ENCODE peak calls at places on chromosomes 6 and 20, in eight cellular contexts. I is GM12865, V is lower leg skin, M is HFFc6, Y is PC-9, L is SK-N-SH, Q is hepatocyte, N is HL-60. O is an unnamed sample.
A peak's percentile ranks its signal among the peaks of the same experiment; 100 is the strongest.

GRCh38 chr6:3351105-3351676 is 92.4 kb downstream of the PSMG4 start:
- DNase-seq in I (no peak), V (no peak), M (no peak), Y (no peak), L (no peak), Q (no peak), N (no peak), O (no peak)

GRCh38 chr20:15930324-15931305 is 642.6 kb downstream of the KIF16B start:
- DNase-seq in I (peak; percentile 31), V (no peak), M (peak; percentile 11), Y (peak; percentile 95), L (peak; percentile 39), Q (peak; percentile 70), N (no peak), O (no peak)

GRCh38 chr20:32006841-32007786 is 3.1 kb upstream of the CCM2L start:
- DNase-seq in I (no peak), V (no peak), M (no peak), Y (no peak), L (no peak), Q (no peak), N (no peak), O (no peak)

GRCh38 chr6:83436674-83437073 is 5.8 kb upstream of the ME1 start:
- DNase-seq in I (no peak), V (no peak), M (no peak), Y (no peak), L (no peak), Q (no peak), N (no peak), O (no peak)

GRCh38 chr20:15482525-15482924 is 1090.7 kb downstream of the KIF16B start:
- DNase-seq in I (no peak), V (no peak), M (no peak), Y (no peak), L (no peak), Q (no peak), N (no peak), O (no peak)

GRCh38 chr20:50980071-50980681 is 21.6 kb downstream of the MOCS3 start:
- DNase-seq in I (no peak), V (no peak), M (peak; percentile 100), Y (peak; percentile 93), L (no peak), Q (peak; percentile 70), N (peak; percentile 95), O (no peak)

GRCh38 chr6:106530502-106530901 is 98.8 kb downstream of the RTN4IP1 start:
- DNase-seq in I (no peak), V (no peak), M (no peak), Y (no peak), L (no peak), Q (no peak), N (no peak), O (no peak)

GRCh38 chr20:20872420-20872819 is 160.0 kb upstream of the RALGAPA2 start:
- DNase-seq in I (no peak), V (no peak), M (no peak), Y (no peak), L (no peak), Q (no peak), N (no peak), O (no peak)

GRCh38 chr6:55882731-55883595 is 7.6 kb upstream of the BMP5 start:
- DNase-seq in I (no peak), V (no peak), M (peak; percentile 71), Y (peak; percentile 74), L (no peak), Q (peak; percentile 15), N (no peak), O (no peak)

GRCh38 chr20:44714701-44715494 is at the start of gene CCN5:
- DNase-seq in I (no peak), V (peak; percentile 97), M (peak; percentile 62), Y (peak; percentile 81), L (peak; percentile 67), Q (peak; percentile 70), N (no peak), O (no peak)

GRCh38 chr20:35269055-35269781 is 8.7 kb downstream of the MMP24OS start:
- DNase-seq in I (peak; percentile 63), V (no peak), M (peak; percentile 59), Y (no peak), L (peak; percentile 93), Q (peak; percentile 82), N (no peak), O (peak; percentile 82)

GRCh38 chr6:44149369-44150012 is 9.1 kb upstream of the CAPN11 start:
- DNase-seq in I (no peak), V (no peak), M (no peak), Y (no peak), L (no peak), Q (no peak), N (no peak), O (no peak)

GRCh38 chr6:16055852-16056251 is 73.0 kb upstream of the MYLIP start:
- DNase-seq in I (no peak), V (no peak), M (no peak), Y (no peak), L (no peak), Q (no peak), N (no peak), O (no peak)

GRCh38 chr6:161273356-161273751 is 507 bp downstream of the AGPAT4 start:
- DNase-seq in I (peak; percentile 51), V (no peak), M (peak; percentile 44), Y (no peak), L (peak; percentile 62), Q (peak; percentile 49), N (no peak), O (peak; percentile 55)

GRCh38 chr20:40646321-40647212 is 42.5 kb downstream of the MAFB start:
- DNase-seq in I (no peak), V (no peak), M (no peak), Y (no peak), L (no peak), Q (no peak), N (no peak), O (no peak)

GRCh38 chr6:98970469-98970868 is 22.7 kb upstream of the FBXL4 start:
- DNase-seq in I (no peak), V (no peak), M (no peak), Y (no peak), L (no peak), Q (no peak), N (no peak), O (no peak)

GRCh38 chr20:976033-976432 is 26.1 kb downstream of the RSPO4 start:
- DNase-seq in I (no peak), V (no peak), M (no peak), Y (no peak), L (no peak), Q (no peak), N (no peak), O (no peak)

GRCh38 chr20:61759286-61760065 is 306.2 kb downstream of the TAF4 start:
- DNase-seq in I (no peak), V (no peak), M (no peak), Y (no peak), L (no peak), Q (no peak), N (no peak), O (no peak)

GRCh38 chr6:36136551-36136950 is 6.2 kb downstream of the MAPK13 start:
- DNase-seq in I (no peak), V (no peak), M (no peak), Y (no peak), L (peak; percentile 68), Q (no peak), N (no peak), O (no peak)

GRCh38 chr6:159312204-159312603 is 143.0 kb downstream of the FNDC1 start:
- DNase-seq in I (no peak), V (no peak), M (no peak), Y (no peak), L (no peak), Q (no peak), N (no peak), O (no peak)

GRCh38 chr20:58965270-58966064 is 15.6 kb upstream of the NELFCD start:
- DNase-seq in I (no peak), V (no peak), M (no peak), Y (no peak), L (no peak), Q (no peak), N (no peak), O (no peak)

GRCh38 chr20:13995086-13995665 is at the start of gene MACROD2:
- DNase-seq in I (peak; percentile 1), V (peak; percentile 97), M (peak; percentile 79), Y (peak; percentile 91), L (peak; percentile 99), Q (peak; percentile 99), N (peak; percentile 88), O (peak; percentile 73)

GRCh38 chr6:137848672-137849071 is 18.4 kb upstream of the TNFAIP3 start:
- DNase-seq in I (no peak), V (no peak), M (peak; percentile 28), Y (no peak), L (no peak), Q (no peak), N (no peak), O (no peak)

GRCh38 chr6:33770833-33771341 is 18.0 kb downstream of the LEMD2 start:
- DNase-seq in I (no peak), V (no peak), M (no peak), Y (no peak), L (no peak), Q (no peak), N (no peak), O (no peak)
- TF ChIP-seq CTCF in I (no peak), V (no peak), M (no peak), Y (no peak), L (no peak), Q (no peak), N (no peak), O (no peak)

GRCh38 chr6:27078734-27079357 is 168.7 kb upstream of the PRSS16 start:
- DNase-seq in I (peak; percentile 74), V (no peak), M (peak; percentile 72), Y (peak; percentile 44), L (peak; percentile 52), Q (peak; percentile 72), N (peak; percentile 13), O (peak; percentile 34)
- TF ChIP-seq CTCF in I (peak; percentile 63), V (no peak), M (peak; percentile 84), Y (peak; percentile 90), L (peak; percentile 83), Q (peak; percentile 97), N (peak; percentile 51), O (peak; percentile 65)

DNA sequence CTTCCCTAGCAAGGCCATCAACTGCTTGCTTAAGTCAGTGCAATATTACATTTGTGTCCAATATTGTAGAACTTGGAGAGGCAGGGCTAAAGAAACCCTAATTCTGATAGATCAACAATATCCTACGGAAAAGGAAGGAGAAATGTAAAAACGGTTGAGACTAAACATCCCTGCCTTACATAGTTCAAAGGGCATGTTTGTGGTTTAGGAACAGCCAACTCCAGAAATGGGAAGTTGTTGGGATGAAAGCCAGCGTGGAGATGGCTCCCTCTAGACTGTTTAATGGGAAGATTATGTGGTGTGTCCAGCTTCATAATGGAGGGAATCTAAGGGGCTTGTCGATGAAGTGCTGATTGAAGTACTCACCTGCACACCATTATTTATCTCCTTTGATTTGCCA is 145.3 kb upstream of the TENT5A start:
- DNase-seq in I (no peak), V (no peak), M (no peak), Y (no peak), L (no peak), Q (no peak), N (no peak), O (no peak)
- TF ChIP-seq CTCF in I (no peak), V (no peak), M (no peak), Y (no peak), L (no peak), Q (peak; percentile 3), N (no peak), O (no peak)

DNA sequence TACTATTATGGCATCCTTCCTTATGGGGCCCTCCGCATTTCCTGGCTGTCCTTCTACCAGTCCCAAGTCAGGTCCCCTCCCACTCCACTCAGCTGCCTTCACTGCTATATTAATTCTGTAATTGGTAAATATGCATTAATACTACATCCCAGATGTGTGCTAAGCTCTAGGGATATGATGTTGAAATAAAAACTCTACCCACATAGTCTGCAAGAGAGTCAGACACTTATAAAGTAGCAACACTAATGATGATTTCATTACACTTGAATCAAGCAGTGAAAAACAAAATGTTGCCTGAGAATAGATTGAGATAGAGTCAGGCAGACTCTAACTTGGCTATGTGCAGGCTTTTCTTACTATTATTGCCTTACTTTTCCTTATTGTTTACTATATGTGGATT is 62.4 kb downstream of the AIG1 start:
- DNase-seq in I (no peak), V (no peak), M (no peak), Y (no peak), L (no peak), Q (no peak), N (no peak), O (no peak)
- TF ChIP-seq CTCF in I (no peak), V (no peak), M (no peak), Y (no peak), L (no peak), Q (no peak), N (no peak), O (no peak)